ENCODE peak calls at places on chromosomes 4 and X, in eight cellular contexts. B is AG08395; P is left cardiac atrium; K is upper lobe of left lung; X is fibroblast of the aortic adventitia; R is foreskin fibroblast; I is stimulated activated CD4-positive, alpha-beta T cell treated with anti-CD3 and anti-CD28 coated beads, Interleukin-15, amount 100 ng/mL, for 48 hours; U is activated CD4-positive, CD25-positive, alpha-beta regulatory T cell. A is an unnamed sample.

GRCh38 chr4:119026662-119027444 is 108.8 kb upstream of the MYOZ2 start:
- DNase-seq in B (peak), P (no peak), K (no peak), X (no peak), R (no peak), I (no peak), U (no peak), A (no peak)

GRCh38 chrX:136752796-136753195 is 27.9 kb downstream of the ARHGEF6 start:
- DNase-seq in B (no peak), P (no peak), K (no peak), X (peak), R (peak), I (no peak), U (no peak), A (no peak)

GRCh38 chr4:70895846-70896435 is 6.2 kb upstream of the MOB1B start:
- DNase-seq in B (no peak), P (no peak), K (no peak), X (no peak), R (no peak), I (no peak), U (no peak), A (no peak)

GRCh38 chr4:24856586-24856985 is 56.3 kb downstream of the CCDC149 start:
- DNase-seq in B (peak), P (no peak), K (peak), X (peak), R (peak), I (no peak), U (no peak), A (no peak)

GRCh38 chrX:77962068-77962902 is 7.2 kb downstream of the PGAM4 start:
- DNase-seq in B (no peak), P (no peak), K (no peak), X (no peak), R (no peak), I (no peak), U (no peak), A (no peak)

GRCh38 chrX:8520791-8521190 is 56.2 kb downstream of the VCX3B start:
- DNase-seq in B (no peak), P (no peak), K (no peak), X (no peak), R (no peak), I (no peak), U (no peak), A (no peak)

GRCh38 chr4:94798808-94799207 is 41.1 kb downstream of the BMPR1B start:
- DNase-seq in B (no peak), P (no peak), K (no peak), X (peak), R (no peak), I (no peak), U (no peak), A (no peak)

GRCh38 chrX:71622347-71623104 is 4.2 kb upstream of the CXCR3 start:
- DNase-seq in B (peak), P (peak), K (no peak), X (peak), R (peak), I (peak), U (peak), A (peak)

GRCh38 chrX:150575415-150575814 is 7.0 kb downstream of the MTM1 start:
- DNase-seq in B (no peak), P (no peak), K (no peak), X (peak), R (peak), I (peak), U (no peak), A (no peak)

GRCh38 chrX:134369576-134369975 is 90.4 kb upstream of the HPRT1 start:
- DNase-seq in B (no peak), P (no peak), K (no peak), X (no peak), R (no peak), I (no peak), U (no peak), A (no peak)

GRCh38 chr4:55903577-55903976 is 45.2 kb upstream of the CEP135 start:
- DNase-seq in B (no peak), P (no peak), K (no peak), X (no peak), R (no peak), I (no peak), U (no peak), A (no peak)

GRCh38 chr4:16663722-16664121 is 234.7 kb downstream of the LDB2 start:
- DNase-seq in B (peak), P (no peak), K (no peak), X (peak), R (peak), I (no peak), U (no peak), A (no peak)

GRCh38 chr4:10108391-10108790 is 8.2 kb downstream of the WDR1 start:
- DNase-seq in B (no peak), P (no peak), K (no peak), X (no peak), R (no peak), I (no peak), U (no peak), A (no peak)

GRCh38 chrX:85590638-85591037 is 211.2 kb upstream of the POF1B start:
- DNase-seq in B (no peak), P (no peak), K (no peak), X (no peak), R (no peak), I (no peak), U (no peak), A (no peak)

GRCh38 chrX:112734250-112734649 is 54.5 kb upstream of the LHFPL1 start:
- DNase-seq in B (peak), P (peak), K (no peak), X (no peak), R (no peak), I (no peak), U (no peak), A (no peak)

GRCh38 chr4:13570916-13571315 is 26.6 kb upstream of the NKX3-2 start:
- DNase-seq in B (no peak), P (no peak), K (no peak), X (no peak), R (no peak), I (no peak), U (no peak), A (no peak)

GRCh38 chrX:68511255-68511654 is 12.4 kb downstream of the YIPF6 start:
- DNase-seq in B (peak), P (no peak), K (no peak), X (peak), R (no peak), I (no peak), U (no peak), A (peak)

GRCh38 chrX:131791608-131792355 is 231.3 kb upstream of the STK26 start:
- DNase-seq in B (no peak), P (no peak), K (no peak), X (peak), R (no peak), I (no peak), U (no peak), A (no peak)

GRCh38 chr4:152509595-152510209 is 26.2 kb downstream of the FBXW7 start:
- DNase-seq in B (no peak), P (no peak), K (no peak), X (no peak), R (no peak), I (no peak), U (no peak), A (no peak)

GRCh38 chr4:134544303-134544761 is 342.7 kb upstream of the PABPC4L start:
- DNase-seq in B (no peak), P (no peak), K (no peak), X (peak), R (peak), I (no peak), U (no peak), A (no peak)

GRCh38 chr4:71765349-71765748 is 18.5 kb downstream of the GC start:
- DNase-seq in B (peak), P (no peak), K (no peak), X (peak), R (no peak), I (no peak), U (no peak), A (no peak)

GRCh38 chr4:147789596-147789995 is 57.7 kb downstream of the ARHGAP10 start:
- DNase-seq in B (peak), P (no peak), K (no peak), X (no peak), R (peak), I (no peak), U (no peak), A (no peak)

GRCh38 chr4:6969826-6970800 is 60.5 kb downstream of the TBC1D14 start:
- DNase-seq in B (no peak), P (no peak), K (no peak), X (no peak), R (no peak), I (no peak), U (no peak), A (no peak)

GRCh38 chrX:55342533-55343501 is 78.1 kb upstream of the PAGE3 start:
- DNase-seq in B (peak), P (no peak), K (no peak), X (peak), R (no peak), I (peak), U (no peak), A (peak)

GRCh38 chrX:9293051-9293496 is 171.8 kb upstream of the TBL1X start:
- DNase-seq in B (no peak), P (no peak), K (no peak), X (no peak), R (no peak), I (no peak), U (no peak), A (no peak)

GRCh38 chr4:141215030-141215429 is 5.7 kb upstream of the ZNF330 start:
- DNase-seq in B (no peak), P (no peak), K (no peak), X (peak), R (peak), I (no peak), U (no peak), A (no peak)

GRCh38 chr4:112361181-112361791 is 64.1 kb downstream of the ALPK1 start:
- DNase-seq in B (no peak), P (no peak), K (no peak), X (peak), R (peak), I (no peak), U (no peak), A (no peak)

GRCh38 chr4:2077537-2078460 is 18.7 kb downstream of the NAT8L start:
- DNase-seq in B (no peak), P (no peak), K (no peak), X (no peak), R (no peak), I (no peak), U (no peak), A (no peak)

GRCh38 chrX:6226053-6226645 is 2.5 kb downstream of the NLGN4X start:
- DNase-seq in B (no peak), P (peak), K (peak), X (no peak), R (no peak), I (no peak), U (no peak), A (no peak)

GRCh38 chrX:15163131-15163530 is 106.8 kb downstream of the ASB9 start:
- DNase-seq in B (no peak), P (no peak), K (no peak), X (no peak), R (no peak), I (no peak), U (no peak), A (no peak)

GRCh38 chrX:118974088-118974907 is at the start of gene LONRF3:
- DNase-seq in B (peak), P (peak), K (peak), X (peak), R (peak), I (no peak), U (peak), A (peak)

GRCh38 chr4:26288308-26288982 is 32.4 kb upstream of the RBPJ start:
- DNase-seq in B (peak), P (no peak), K (no peak), X (peak), R (peak), I (peak), U (no peak), A (no peak)

GRCh38 chr4:185470503-185471195 is 884 bp downstream of the CCDC110 start:
- DNase-seq in B (peak), P (peak), K (peak), X (peak), R (peak), I (no peak), U (peak), A (peak)

GRCh38 chr4:2830632-2831610 is 12.7 kb upstream of the ADD1 start:
- DNase-seq in B (no peak), P (peak), K (peak), X (no peak), R (no peak), I (no peak), U (no peak), A (no peak)

GRCh38 chrX:40166582-40166981 is 68.8 kb upstream of the BCOR start:
- DNase-seq in B (peak), P (no peak), K (no peak), X (peak), R (peak), I (no peak), U (no peak), A (no peak)

GRCh38 chr4:119498520-119498919 is 130.1 kb downstream of the PDE5A start:
- DNase-seq in B (no peak), P (peak), K (no peak), X (peak), R (no peak), I (no peak), U (no peak), A (no peak)